ENCODE peak calls at places on chromosomes 4 and X, in seven cellular contexts. K is IMR-90, R is neuronal stem cell, Q is mesenchymal stem cell, G is H9, N is trophoblast cell, V is H1. Y is an unnamed sample.

GRCh38 chr4:2827874-2828751 is 15.5 kb upstream of the ADD1 start:
- DNase-seq in K (no peak), R (no peak), Q (no peak), G (no peak), N (no peak), V (no peak), Y (no peak)

GRCh38 chr4:54728342-54728741 is 70.6 kb downstream of the KIT start:
- DNase-seq in K (no peak), R (no peak), Q (no peak), G (no peak), N (no peak), V (no peak), Y (no peak)

GRCh38 chrX:68416592-68416991 is 16.7 kb downstream of the OPHN1 start:
- DNase-seq in K (no peak), R (no peak), Q (peak; percentile 31), G (no peak), N (peak; percentile 79), V (no peak), Y (no peak)

GRCh38 chrX:3990569-3990968 is 277.1 kb upstream of the PRKX start:
- DNase-seq in K (no peak), R (peak; percentile 3), Q (no peak), G (no peak), N (no peak), V (no peak), Y (peak; percentile 17)

GRCh38 chr4:119707336-119707735 is 78.7 kb upstream of the PDE5A start:
- DNase-seq in K (no peak), R (no peak), Q (no peak), G (no peak), N (no peak), V (no peak), Y (no peak)

GRCh38 chr4:140149851-140150635 is 3.9 kb downstream of the MAML3 start:
- DNase-seq in K (peak; percentile 61), R (peak; percentile 57), Q (peak; percentile 60), G (peak; percentile 75), N (peak; percentile 66), V (peak; percentile 73), Y (peak; percentile 85)

GRCh38 chrX:150616863-150617198 is 48.4 kb downstream of the MTM1 start:
- DNase-seq in K (peak; percentile 54), R (no peak), Q (no peak), G (no peak), N (no peak), V (no peak), Y (no peak)

GRCh38 chrX:140765043-140765784 is 55.7 kb downstream of the LINC00632 start:
- DNase-seq in K (peak; percentile 62), R (no peak), Q (peak; percentile 73), G (no peak), N (no peak), V (no peak), Y (peak; percentile 62)

GRCh38 chr4:183602444-183603102 is 56.4 kb downstream of the RWDD4 start:
- DNase-seq in K (peak; percentile 33), R (no peak), Q (peak; percentile 30), G (no peak), N (no peak), V (peak; percentile 55), Y (peak; percentile 54)

GRCh38 chr4:75154994-75155393 is 222.1 kb downstream of the PARM1 start:
- DNase-seq in K (no peak), R (no peak), Q (no peak), G (no peak), N (no peak), V (no peak), Y (no peak)

GRCh38 chr4:38368612-38369011 is 295.4 kb upstream of the KLF3 start:
- DNase-seq in K (peak; percentile 28), R (no peak), Q (peak; percentile 76), G (no peak), N (peak; percentile 10), V (no peak), Y (no peak)

GRCh38 chr4:118904935-118905334 is 16.3 kb downstream of the SYNPO2 start:
- DNase-seq in K (peak; percentile 17), R (no peak), Q (no peak), G (no peak), N (peak; percentile 46), V (no peak), Y (no peak)

GRCh38 chrX:153870288-153870690 is 15.7 kb downstream of the L1CAM start:
- DNase-seq in K (no peak), R (no peak), Q (no peak), G (no peak), N (no peak), V (no peak), Y (no peak)

GRCh38 chr4:45550766-45551366 is 573.0 kb downstream of the GABRG1 start:
- DNase-seq in K (no peak), R (no peak), Q (no peak), G (no peak), N (no peak), V (no peak), Y (no peak)

GRCh38 chr4:66575024-66575696 is 904.9 kb upstream of the EPHA5 start:
- DNase-seq in K (peak; percentile 62), R (no peak), Q (peak; percentile 33), G (no peak), N (no peak), V (no peak), Y (no peak)

GRCh38 chr4:77194366-77194765 is 37.4 kb downstream of the CCNG2 start:
- DNase-seq in K (no peak), R (no peak), Q (no peak), G (no peak), N (peak; percentile 75), V (no peak), Y (no peak)

GRCh38 chr4:52372747-52373146 is 286.4 kb downstream of the USP46 start:
- DNase-seq in K (no peak), R (no peak), Q (no peak), G (no peak), N (no peak), V (no peak), Y (no peak)

GRCh38 chr4:72858328-72858727 is 211.2 kb downstream of the COX18 start:
- DNase-seq in K (peak; percentile 79), R (no peak), Q (peak; percentile 94), G (no peak), N (peak; percentile 32), V (no peak), Y (no peak)

GRCh38 chr4:14667624-14668295 is 334.5 kb upstream of the CPEB2 start:
- DNase-seq in K (no peak), R (no peak), Q (no peak), G (no peak), N (no peak), V (no peak), Y (no peak)

GRCh38 chr4:184349283-184350039 is 124.9 kb downstream of the IRF2 start:
- DNase-seq in K (no peak), R (no peak), Q (no peak), G (no peak), N (no peak), V (no peak), Y (no peak)

GRCh38 chr4:136121431-136121830 is 1410.9 kb downstream of the PCDH18 start:
- DNase-seq in K (no peak), R (no peak), Q (no peak), G (no peak), N (no peak), V (no peak), Y (no peak)

DNA sequence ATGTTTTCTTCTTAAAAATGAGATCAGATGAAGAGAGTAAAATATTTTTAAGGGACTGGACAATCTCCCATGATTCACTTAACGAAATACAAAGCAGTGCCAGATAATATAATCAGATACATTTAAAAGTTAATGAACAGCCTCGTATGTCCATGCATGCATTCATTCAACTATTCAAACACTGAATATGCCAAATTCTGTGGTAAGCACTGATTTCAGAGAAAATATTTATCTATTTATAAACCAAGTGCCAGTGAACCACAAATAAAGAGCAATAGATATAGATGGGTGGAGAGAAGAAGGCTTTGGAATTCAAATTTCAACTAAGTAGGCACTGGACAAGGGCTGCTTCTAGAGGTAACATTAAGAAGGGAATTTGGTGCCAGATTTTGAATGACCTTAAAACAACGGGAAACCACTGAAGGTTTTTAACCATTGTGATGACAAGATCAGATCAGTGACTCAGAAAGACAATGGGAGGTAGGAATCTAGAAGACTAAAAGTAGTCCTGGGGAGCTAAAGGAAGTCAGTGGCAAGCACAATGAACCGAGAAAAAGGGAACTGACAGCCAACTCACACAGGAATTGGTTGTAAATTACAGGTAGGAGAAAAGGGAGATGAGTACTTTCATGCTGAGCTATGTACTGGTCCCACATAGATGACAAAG is 14.2 kb downstream of the ELOVL6 start:
- DNase-seq in K (no peak), R (no peak), Q (no peak), G (no peak), N (no peak), V (no peak), Y (peak; percentile 92)
- H3K27ac ChIP-seq in K (no peak overlapping the region), R (peak overlapping the region; percentile 49), Q (peak overlapping the region; percentile 49), G (peak overlapping the region; percentile 24), N (peak overlapping the region; percentile 26), V (no peak overlapping the region), Y (peak overlapping the region; percentile 81)

DNA sequence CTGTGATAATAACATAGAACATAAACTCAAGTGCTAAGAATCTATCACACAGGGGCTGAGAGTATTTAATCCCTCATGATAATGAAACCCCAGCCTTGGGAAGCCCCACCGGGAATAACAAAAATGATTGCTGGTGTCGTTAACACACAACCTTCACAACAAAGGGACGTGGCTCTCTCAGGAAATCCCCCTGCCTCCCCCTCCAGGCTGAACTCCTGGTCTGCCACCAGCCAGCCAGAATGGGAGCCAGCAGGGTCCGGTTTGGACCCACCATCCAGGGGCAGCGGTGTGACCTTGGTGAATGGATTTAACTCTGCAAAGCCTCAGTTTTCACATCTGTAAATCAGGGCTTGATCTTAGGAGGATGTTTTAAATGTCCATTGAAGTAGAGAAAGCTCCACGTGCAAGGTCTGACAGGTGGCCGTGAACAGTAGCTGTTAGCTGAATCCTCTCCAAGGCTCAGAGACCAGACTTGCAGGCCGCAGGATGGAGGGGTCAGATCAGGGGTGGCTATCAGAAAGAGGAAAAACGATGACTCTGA is 46.5 kb downstream of the ABLIM2 start:
- DNase-seq in K (no peak), R (no peak), Q (no peak), G (no peak), N (no peak), V (no peak), Y (no peak)
- H3K18ac ChIP-seq in K (no peak overlapping the region), R (no peak overlapping the region), Q (no peak overlapping the region), G (peak overlapping the region; percentile 52), N (no peak overlapping the region), V (no peak overlapping the region), Y (no peak overlapping the region)

DNA sequence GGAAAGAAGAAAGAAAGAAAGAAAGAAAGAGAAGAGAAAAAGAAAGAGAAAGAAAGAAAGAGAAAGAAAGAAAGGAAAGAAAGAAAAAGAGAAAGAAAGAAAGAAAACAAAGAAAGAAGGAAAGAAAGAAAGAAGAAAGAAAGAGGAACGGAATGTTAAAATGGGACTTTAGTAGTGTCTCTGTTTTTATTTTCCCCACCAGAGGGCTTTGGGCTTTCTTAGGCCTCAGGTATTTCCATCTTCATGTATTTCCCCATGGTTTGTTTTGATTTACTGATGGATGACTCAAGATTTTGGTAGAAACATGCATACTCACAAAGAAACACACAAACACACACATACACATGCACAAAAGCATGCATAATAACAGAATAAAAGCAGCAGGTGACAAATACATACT is 181.2 kb downstream of the AFF2 start:
- DNase-seq in K (no peak), R (no peak), Q (no peak), G (no peak), N (no peak), V (no peak), Y (no peak)
- H3K4me2 ChIP-seq in K (no peak overlapping the region), R (no peak overlapping the region), Q (no peak overlapping the region), G (no peak overlapping the region), N (no peak overlapping the region), V (no peak overlapping the region), Y (no peak overlapping the region)

DNA sequence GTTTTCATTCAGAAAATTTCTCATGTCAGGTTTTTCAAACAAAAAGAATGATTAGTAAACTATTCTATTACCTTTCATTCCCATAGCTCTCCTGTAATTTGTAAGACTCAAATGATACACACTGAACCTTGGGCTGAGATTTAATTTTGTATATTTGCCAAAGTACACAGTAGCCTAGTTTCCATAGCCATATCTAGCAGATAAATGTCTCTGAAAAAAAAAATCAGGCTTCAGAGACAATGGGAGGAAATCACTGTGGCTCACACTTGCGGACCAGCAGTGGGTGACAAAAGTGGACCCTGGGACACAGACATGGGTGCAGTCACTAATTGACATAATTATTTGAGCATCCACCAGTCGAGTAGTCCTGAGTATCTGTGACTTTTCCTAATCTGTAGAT is 46.6 kb downstream of the MAOA start:
- DNase-seq in K (no peak), R (no peak), Q (no peak), G (no peak), N (no peak), V (no peak), Y (no peak)
- H3K27ac ChIP-seq in K (no peak overlapping the region), R (no peak overlapping the region), Q (peak overlapping the region; percentile 60), G (no peak overlapping the region), N (no peak overlapping the region), V (no peak overlapping the region), Y (no peak overlapping the region)